ENCODE peak calls at places on chromosomes 2 and 18, in eight cellular contexts. T, X, A, G, J, C, O and W are unnamed samples.

GRCh38 chr2:197278804-197279763 is 31.5 kb downstream of the ANKRD44 start:
- DNase-seq in C (no peak), A (no peak), J (no peak), T (no peak), X (no peak), G (peak), O (no peak), W (no peak)

GRCh38 chr2:171813126-171813525 is 80.9 kb downstream of the SLC25A12 start:
- DNase-seq in J (no peak), O (no peak), C (no peak), A (no peak), G (no peak), T (no peak), X (no peak), W (no peak)

GRCh38 chr2:10202136-10202535 is 79.6 kb downstream of the RRM2 start:
- DNase-seq in C (no peak), A (no peak), O (no peak), G (no peak), X (no peak), T (no peak), J (no peak), W (no peak)

GRCh38 chr18:48728204-48728833 is 189.5 kb downstream of the CTIF start:
- DNase-seq in A (peak), J (no peak), T (no peak), C (no peak), X (no peak), O (peak), G (peak), W (no peak)

GRCh38 chr2:43057742-43058706 is 168.4 kb downstream of the ZFP36L2 start:
- DNase-seq in C (no peak), O (no peak), X (no peak), T (no peak), G (no peak), J (no peak), A (no peak), W (no peak)

GRCh38 chr2:172082105-172082943 is 3.0 kb upstream of the DLX1 start:
- DNase-seq in O (no peak), A (no peak), J (peak), G (no peak), T (no peak), X (no peak), C (no peak), W (no peak)

GRCh38 chr2:39099820-39100728 is 20.8 kb downstream of the SOS1 start:
- DNase-seq in G (no peak), O (no peak), J (no peak), T (no peak), A (peak), X (no peak), C (no peak), W (no peak)

GRCh38 chr2:230913406-230913805 is 11.6 kb downstream of the GPR55 start:
- DNase-seq in O (no peak), J (peak), C (no peak), A (peak), T (peak), G (peak), X (no peak), W (no peak)

GRCh38 chr2:221568299-221568698 is 3.8 kb downstream of the EPHA4 start:
- DNase-seq in O (no peak), J (no peak), A (no peak), G (no peak), X (no peak), C (no peak), T (no peak), W (no peak)

GRCh38 chr2:188193230-188193629 is 98.4 kb upstream of the GULP1 start:
- DNase-seq in O (no peak), T (no peak), G (no peak), C (no peak), A (no peak), J (no peak), X (no peak), W (no peak)